ENCODE peak calls at places on chromosomes 5 and 9, in five cellular contexts. A, K, T, U and W are unnamed samples.

GRCh38 chr5:179558912-179559279 is 8.5 kb downstream of the RUFY1 start:
- DNase-seq in A (peak; percentile 35), K (no peak), T (peak; percentile 64), U (no peak), W (peak; percentile 10)

GRCh38 chr9:125268394-125269013 is 6.9 kb downstream of the GAPVD1 start:
- DNase-seq in A (no peak), K (no peak), T (no peak), U (no peak), W (no peak)

GRCh38 chr5:65263291-65263690 is 218.4 kb downstream of the ADAMTS6 start:
- DNase-seq in A (no peak), K (no peak), T (no peak), U (no peak), W (peak; percentile 20)

GRCh38 chr9:18014556-18014955 is 435.7 kb downstream of the SH3GL2 start:
- DNase-seq in A (no peak), K (no peak), T (no peak), U (no peak), W (peak; percentile 0)

GRCh38 chr9:122800066-122801060 is at the start of gene OR1K1:
- DNase-seq in A (no peak), K (no peak), T (no peak), U (no peak), W (no peak)

GRCh38 chr5:175524211-175524610 is 45.9 kb downstream of the SFXN1 start:
- DNase-seq in A (no peak), K (no peak), T (no peak), U (no peak), W (no peak)

GRCh38 chr9:90970603-90971002 is 169.0 kb downstream of the SYK start:
- DNase-seq in A (no peak), K (no peak), T (no peak), U (no peak), W (peak; percentile 49)

GRCh38 chr5:15579193-15579990 is 79.4 kb downstream of the FBXL7 start:
- DNase-seq in A (no peak), K (no peak), T (peak; percentile 30), U (no peak), W (no peak)

GRCh38 chr9:5435912-5436311 is 1.8 kb downstream of the PLGRKT start:
- DNase-seq in A (no peak), K (no peak), T (no peak), U (no peak), W (no peak)

GRCh38 chr5:58887721-58888409 is 305.0 kb downstream of the RAB3C start:
- DNase-seq in A (no peak), K (no peak), T (no peak), U (no peak), W (peak; percentile 11)

GRCh38 chr9:34197756-34198711 is 19.2 kb downstream of the UBAP1 start:
- DNase-seq in A (peak; percentile 34), K (no peak), T (no peak), U (no peak), W (no peak)

GRCh38 chr9:137787786-137788505 is 89.6 kb upstream of the CACNA1B start:
- DNase-seq in A (no peak), K (no peak), T (no peak), U (no peak), W (no peak)

GRCh38 chr5:96788112-96788749 is 19.5 kb downstream of the ERAP1 start:
- DNase-seq in A (no peak), K (no peak), T (no peak), U (no peak), W (peak; percentile 17)

GRCh38 chr5:96789794-96790193 is 18.0 kb downstream of the ERAP1 start:
- DNase-seq in A (no peak), K (no peak), T (no peak), U (no peak), W (no peak)

GRCh38 chr5:96795626-96796025 is 12.1 kb downstream of the ERAP1 start:
- DNase-seq in A (no peak), K (no peak), T (no peak), U (no peak), W (no peak)

GRCh38 chr5:96794757-96795156 is 13.0 kb downstream of the ERAP1 start:
- DNase-seq in A (no peak), K (no peak), T (no peak), U (no peak), W (no peak)

GRCh38 chr5:96790851-96791513 is 16.8 kb downstream of the ERAP1 start:
- DNase-seq in A (no peak), K (no peak), T (no peak), U (no peak), W (peak; percentile 63)
- TF ChIP-seq RCOR1 in A (no peak), K (no peak), T (no peak), U (no peak), W (no peak)

DNA sequence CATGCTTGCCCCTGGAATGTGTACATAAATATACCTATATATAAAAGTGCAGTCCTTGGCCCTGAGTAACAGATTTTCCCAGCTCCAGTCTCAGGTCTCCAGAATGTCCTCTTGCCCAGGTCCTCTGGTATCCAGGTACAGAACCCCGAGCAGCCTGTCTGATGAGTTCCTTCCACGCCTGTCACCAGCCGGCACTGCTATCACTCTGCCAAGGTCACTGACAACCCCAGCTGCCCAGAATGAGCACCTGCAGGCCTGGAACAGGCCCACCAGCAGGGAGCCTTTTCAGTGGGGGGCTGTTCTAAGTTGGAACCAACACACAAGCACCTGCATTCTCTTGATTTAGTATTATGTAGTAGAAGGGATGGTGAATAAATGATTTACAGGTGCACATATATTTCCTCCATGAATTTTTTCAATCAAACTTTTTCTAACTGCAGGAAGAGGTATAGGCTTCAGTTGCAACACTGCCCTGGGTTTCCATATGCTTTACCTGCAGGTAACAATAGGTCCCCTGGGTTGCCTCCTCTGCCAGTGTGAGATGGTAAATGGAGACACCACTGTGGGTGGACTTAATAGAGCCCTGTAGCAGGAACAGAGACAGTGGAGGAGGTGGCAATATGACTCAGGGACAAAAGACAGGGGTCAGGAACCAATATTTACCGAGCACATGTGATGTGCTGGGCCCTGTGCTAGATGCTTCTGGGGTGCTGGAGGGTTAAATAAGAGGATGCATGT is 291.9 kb downstream of the SPOCK1 start:
- DNase-seq in A (no peak), K (no peak), T (no peak), U (no peak), W (no peak)
- TF ChIP-seq RCOR1 in A (no peak), K (no peak), T (no peak), U (no peak), W (no peak)

GRCh38 chr9:98974994-98975712 is 31.4 kb downstream of the COL15A1 start:
- DNase-seq in A (peak; percentile 75), K (peak; percentile 91), T (peak; percentile 89), U (no peak), W (peak; percentile 66)
- TF ChIP-seq RCOR1 in A (no peak), K (peak; percentile 83), T (no peak), U (no peak), W (peak; percentile 73)

GRCh38 chr5:82164957-82165698 is 113.0 kb downstream of the RPS23 start:
- DNase-seq in A (peak; percentile 86), K (no peak), T (no peak), U (no peak), W (peak; percentile 84)

GRCh38 chr5:82167372-82167771 is 110.8 kb downstream of the RPS23 start:
- DNase-seq in A (no peak), K (no peak), T (no peak), U (no peak), W (peak; percentile 39)

GRCh38 chr5:82164109-82164956 is 113.8 kb downstream of the RPS23 start:
- DNase-seq in A (peak; percentile 86), K (no peak), T (no peak), U (no peak), W (peak; percentile 95)

GRCh38 chr5:82163459-82164108 is 114.6 kb downstream of the RPS23 start:
- DNase-seq in A (peak; percentile 66), K (no peak), T (no peak), U (no peak), W (peak; percentile 43)

DNA sequence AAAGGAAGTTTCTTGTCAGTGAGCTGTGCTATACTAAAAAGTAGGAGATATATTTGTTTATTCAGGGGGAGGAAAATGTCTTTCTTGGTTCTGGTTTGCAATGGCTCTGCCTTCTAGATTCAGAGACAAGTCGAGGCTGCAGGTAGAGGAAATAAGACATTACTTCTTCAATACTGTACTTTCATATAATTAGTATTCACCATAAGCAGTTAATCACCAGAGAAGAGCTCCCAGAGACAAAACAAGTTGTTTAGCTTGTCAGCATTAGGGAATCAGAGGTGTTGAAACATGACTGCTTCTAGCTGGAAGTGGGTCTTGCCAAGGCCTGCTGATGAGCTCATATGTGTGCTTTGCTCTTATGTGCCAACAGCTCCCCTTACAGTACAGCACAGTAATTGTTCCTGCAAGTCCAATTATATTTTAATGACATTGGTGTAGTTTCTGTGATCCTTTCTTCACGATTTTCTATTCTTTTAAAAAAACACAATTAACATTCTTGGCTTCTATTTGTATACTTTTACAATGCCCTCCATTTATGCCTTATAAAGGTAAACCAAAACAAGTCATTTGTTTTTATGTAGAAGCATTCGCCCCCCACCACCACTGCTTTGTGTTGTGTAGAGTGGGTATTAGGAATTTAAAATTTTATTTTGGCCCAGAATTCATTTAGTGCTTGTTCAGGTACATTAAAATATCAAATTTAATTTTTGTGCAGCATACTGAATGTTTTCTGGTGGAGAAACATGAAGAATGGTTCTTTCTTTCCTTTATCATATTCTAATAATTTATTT is 112.2 kb downstream of the RPS23 start:
- DNase-seq in A (peak; percentile 93), K (peak; percentile 32), T (peak; percentile 53), U (peak; percentile 39), W (peak; percentile 95)
- TF ChIP-seq RCOR1 in A (no peak), K (no peak), T (no peak), U (no peak), W (no peak)

GRCh38 chr5:171315925-171316257 is 6.8 kb downstream of the TLX3 start:
- DNase-seq in A (no peak), K (no peak), T (no peak), U (no peak), W (no peak)

GRCh38 chr5:171316258-171317121 is 7.4 kb downstream of the TLX3 start:
- DNase-seq in A (no peak), K (no peak), T (no peak), U (no peak), W (peak; percentile 20)

GRCh38 chr5:171315386-171315891 is 6.4 kb downstream of the TLX3 start:
- DNase-seq in A (no peak), K (no peak), T (no peak), U (no peak), W (no peak)

GRCh38 chr5:171317225-171317624 is 8.2 kb downstream of the TLX3 start:
- DNase-seq in A (no peak), K (no peak), T (no peak), U (no peak), W (no peak)

DNA sequence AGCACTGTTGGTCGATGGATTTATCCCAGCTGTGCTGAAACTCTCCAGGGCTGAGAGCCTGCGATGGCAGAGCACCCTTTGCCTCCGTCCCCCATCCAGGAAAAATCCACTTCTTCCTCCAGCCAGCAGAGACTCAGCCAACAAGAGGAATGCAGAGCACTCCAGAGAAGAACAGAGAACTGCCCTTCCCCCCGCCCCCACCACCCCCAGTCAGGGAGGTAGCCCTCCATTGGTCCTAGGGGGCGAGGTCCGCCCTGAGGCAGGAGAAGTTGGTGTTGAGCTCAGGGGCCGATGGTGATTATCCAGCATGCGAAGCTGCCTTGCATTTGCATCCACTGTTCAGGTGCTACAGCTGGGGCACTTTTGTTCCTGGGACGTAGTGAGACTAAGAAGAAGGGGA is 9.0 kb downstream of the TLX3 start:
- DNase-seq in A (no peak), K (no peak), T (no peak), U (no peak), W (no peak)
- TF ChIP-seq RCOR1 in A (no peak), K (no peak), T (no peak), U (no peak), W (no peak)